ENCODE peak calls at places on chromosomes 11 and 22, in five cellular contexts. P is foreskin fibroblast, U is A549, N is transverse colon, M is AG09309. Q is an unnamed sample.

GRCh38 chr11:20530942-20531703 is 68.3 kb upstream of the SLC6A5 start:
- DNase-seq in P (no peak), M (no peak), U (no peak), N (no peak), Q (no peak)

GRCh38 chr11:65128182-65129145 is 5.9 kb downstream of the SYVN1 start:
- DNase-seq in M (no peak), P (no peak), N (no peak), U (no peak), Q (no peak)

GRCh38 chr11:117221775-117222517 is 9.9 kb downstream of the PCSK7 start:
- DNase-seq in M (no peak), P (peak), U (no peak), N (peak), Q (no peak)

GRCh38 chr11:35664977-35665441 is 2.4 kb downstream of the TRIM44 start:
- DNase-seq in P (no peak), N (no peak), M (no peak), U (no peak), Q (no peak)

GRCh38 chr11:117328414-117329010 is 858 bp downstream of the CEP164 start:
- DNase-seq in P (peak), U (no peak), M (no peak), N (peak), Q (no peak)

GRCh38 chr11:61008971-61009370 is 37.5 kb downstream of the CD6 start:
- DNase-seq in M (no peak), U (no peak), N (no peak), P (no peak), Q (no peak)

GRCh38 chr11:76670475-76671235 is at the start of gene LRRC32:
- DNase-seq in N (peak), P (peak), M (no peak), U (no peak), Q (no peak)

GRCh38 chr11:117796456-117797428 is at the start of gene DSCAML1:
- DNase-seq in U (peak), N (no peak), P (peak), M (no peak), Q (peak)

GRCh38 chr11:61866958-61867343 is 24.4 kb downstream of the FADS3 start:
- DNase-seq in U (no peak), P (no peak), N (no peak), M (no peak), Q (no peak)

GRCh38 chr22:17471901-17472566 is 91.3 kb upstream of the SLC25A18 start:
- DNase-seq in M (no peak), N (no peak), P (peak), U (no peak), Q (no peak)

GRCh38 chr11:29263971-29264682 is 752.7 kb downstream of the KCNA4 start:
- DNase-seq in M (peak), N (no peak), P (peak), U (no peak), Q (no peak)

GRCh38 chr11:17558916-17559315 is 11.9 kb downstream of the OTOG start:
- DNase-seq in P (no peak), U (no peak), M (no peak), N (no peak), Q (no peak)

GRCh38 chr11:45880772-45881570 is 4.5 kb upstream of the MAPK8IP1 start:
- DNase-seq in N (no peak), M (no peak), P (no peak), U (no peak), Q (no peak)

GRCh38 chr11:16607675-16608644 is 130.5 kb upstream of the C11orf58 start:
- DNase-seq in U (no peak), P (peak), N (peak), M (no peak), Q (peak)

GRCh38 chr22:31646186-31647019 is 15.6 kb downstream of the PISD start:
- DNase-seq in M (peak), P (peak), U (peak), N (no peak), Q (no peak)

GRCh38 chr11:134364261-134364660 is 32.5 kb downstream of the GLB1L2 start:
- DNase-seq in N (no peak), M (no peak), U (no peak), P (no peak), Q (no peak)

GRCh38 chr11:17413414-17414316 is 25.2 kb upstream of the KCNJ11 start:
- DNase-seq in U (no peak), M (no peak), N (peak), P (no peak), Q (no peak)

GRCh38 chr11:12750181-12750580 is 76.0 kb downstream of the TEAD1 start:
- DNase-seq in N (no peak), M (no peak), U (no peak), P (no peak), Q (no peak)

GRCh38 chr11:78397398-78397797 is 20.2 kb downstream of the GAB2 start:
- DNase-seq in U (no peak), N (no peak), P (no peak), M (no peak), Q (no peak)
- TF ChIP-seq CTCF in U (no peak), N (no peak), P (no peak), M (no peak), Q (no peak)

GRCh38 chr22:21989049-21989448 is 6.5 kb upstream of the TOP3B start:
- DNase-seq in N (no peak), P (no peak), M (no peak), U (no peak), Q (no peak)
- TF ChIP-seq CTCF in N (no peak), P (no peak), M (no peak), U (no peak), Q (no peak)

GRCh38 chr22:22061085-22062077 is 78.8 kb upstream of the TOP3B start:
- DNase-seq in P (peak), U (peak), M (peak), N (no peak), Q (no peak)
- TF ChIP-seq CTCF in P (peak), U (peak), M (no peak), N (no peak), Q (peak)

GRCh38 chr11:396948-397548 is 3.0 kb downstream of the PKP3 start:
- DNase-seq in P (peak), N (peak), U (no peak), M (no peak), Q (no peak)
- TF ChIP-seq CTCF in P (peak), N (peak), U (no peak), M (peak), Q (no peak)

DNA sequence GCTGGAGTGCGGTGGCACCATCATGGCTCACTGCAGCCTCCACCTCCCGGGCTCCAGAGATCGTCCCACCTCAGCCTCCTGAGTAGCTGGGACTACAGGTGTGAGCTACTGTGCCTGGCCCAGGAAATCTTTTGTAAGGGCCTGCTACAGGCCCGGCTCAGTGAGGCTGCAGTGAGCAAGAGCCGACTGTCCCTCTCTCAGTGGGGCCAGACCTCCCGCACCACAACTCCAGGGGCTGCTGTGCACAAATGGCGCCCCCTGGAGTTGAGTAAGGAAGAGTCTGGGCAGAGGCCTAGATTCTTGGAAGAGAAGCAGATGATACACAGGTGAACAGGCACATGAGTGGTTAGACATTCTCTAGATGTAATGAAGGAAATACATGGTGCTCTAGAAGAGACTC is 7.0 kb downstream of the SERHL2 start:
- DNase-seq in M (no peak), P (peak), U (no peak), N (no peak), Q (no peak)
- TF ChIP-seq CTCF in M (peak), P (peak), U (peak), N (peak), Q (peak)

GRCh38 chr11:82682003-82682751 is 51.5 kb downstream of the FAM181B start:
- DNase-seq in U (peak), M (peak), P (peak), N (peak), Q (no peak)

GRCh38 chr11:82671451-82671850 is 62.2 kb downstream of the FAM181B start:
- DNase-seq in N (no peak), U (no peak), M (no peak), P (no peak), Q (no peak)

GRCh38 chr11:82675838-82676237 is 57.8 kb downstream of the FAM181B start:
- DNase-seq in M (no peak), U (no peak), P (no peak), N (no peak), Q (no peak)

GRCh38 chr11:82680252-82680651 is 53.4 kb downstream of the FAM181B start:
- DNase-seq in U (no peak), N (peak), P (no peak), M (peak), Q (no peak)

GRCh38 chr11:82676483-82677094 is 57.1 kb downstream of the FAM181B start:
- DNase-seq in U (no peak), P (no peak), N (no peak), M (no peak), Q (no peak)
- TF ChIP-seq CTCF in U (peak), P (peak), N (peak), M (peak), Q (peak)

DNA sequence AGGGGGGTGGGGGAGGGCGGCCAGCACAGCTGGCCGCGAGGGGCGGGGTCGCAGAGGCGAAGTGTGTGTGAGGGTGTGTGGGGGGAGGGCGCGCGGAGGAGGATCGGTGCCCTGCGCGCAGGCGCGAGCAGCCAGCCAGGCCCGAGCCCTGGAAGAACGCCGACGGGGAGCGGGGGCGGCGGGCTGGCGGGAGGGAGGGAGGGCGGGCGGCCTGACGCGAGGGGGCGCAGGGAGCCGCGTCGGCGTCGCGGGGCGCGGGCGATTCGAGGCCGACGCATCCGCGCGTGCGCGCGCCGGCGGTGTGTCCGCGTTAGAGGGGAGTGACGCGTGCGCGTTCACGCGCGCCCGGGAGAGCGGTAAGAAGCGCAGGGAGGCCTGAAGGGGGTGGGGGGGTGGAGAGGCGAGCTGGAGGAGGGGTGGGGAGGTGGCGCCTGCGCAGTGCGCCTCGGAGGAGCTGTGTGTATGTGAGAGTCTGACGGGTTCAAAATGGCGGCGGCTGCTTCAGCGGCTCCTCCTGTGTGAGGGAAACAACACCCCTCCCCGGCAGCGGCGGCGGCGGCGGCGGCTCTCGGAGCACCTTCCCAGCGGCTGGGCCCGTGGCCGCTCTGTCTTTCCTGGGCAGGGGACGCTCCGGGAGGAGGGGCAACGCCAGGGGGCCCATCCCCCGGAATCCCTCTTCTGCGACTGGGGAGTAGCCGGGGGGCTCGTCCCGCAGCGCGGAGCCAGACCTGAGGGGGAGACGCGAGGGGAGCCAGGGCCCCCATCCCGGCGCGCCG is at the start of gene KDM2A:
- DNase-seq in N (peak), U (peak), P (peak), M (peak), Q (peak)
- TF ChIP-seq CTCF in N (no peak), U (peak), P (no peak), M (no peak), Q (peak)

Q was measured in neural crest cell.